ENCODE peak calls at places on chromosome 21, in eight cellular contexts. X is D721Med, E is fibroblast of the aortic adventitia, C is AG10803, F is adrenal gland, Y is fibroblast of lung, D is nephron progenitor cell, Z is K562. L is an unnamed sample.

GRCh38 chr21:35664683-35665082 is 395.6 kb downstream of the SETD4 start:
- DNase-seq in C (no peak), F (no peak), Z (no peak), E (peak), X (no peak), Y (no peak), D (no peak), L (no peak)

GRCh38 chr21:25881524-25882376 is 147.0 kb downstream of the GABPA start:
- DNase-seq in Z (peak), C (peak), F (peak), E (peak), Y (peak), X (peak), D (peak), L (peak)

GRCh38 chr21:33433425-33434114 is 30.4 kb downstream of the IFNGR2 start:
- DNase-seq in F (peak), E (no peak), C (no peak), Z (no peak), D (no peak), X (no peak), Y (no peak), L (peak)

GRCh38 chr21:17370263-17370662 is 142.6 kb upstream of the CXADR start:
- DNase-seq in Y (no peak), Z (no peak), E (no peak), C (no peak), X (no peak), F (no peak), D (no peak), L (no peak)

GRCh38 chr21:33266784-33267135 is 593 bp downstream of the IL10RB start:
- DNase-seq in C (no peak), Y (no peak), D (no peak), E (peak), X (no peak), Z (no peak), F (no peak), L (no peak)

GRCh38 chr21:26490771-26491170 is 82.3 kb downstream of the CYYR1 start:
- DNase-seq in D (no peak), E (peak), F (no peak), X (no peak), C (peak), Y (no peak), Z (no peak), L (no peak)

GRCh38 chr21:34822957-34823356 is 154.2 kb downstream of the CLIC6 start:
- DNase-seq in Y (no peak), Z (no peak), F (peak), E (peak), C (peak), X (no peak), D (no peak), L (no peak)

GRCh38 chr21:17660449-17660848 is 47.7 kb upstream of the BTG3 start:
- DNase-seq in C (peak), D (no peak), Z (no peak), E (peak), X (no peak), F (no peak), Y (no peak), L (no peak)

GRCh38 chr21:34736116-34736870 is 67.5 kb downstream of the CLIC6 start:
- DNase-seq in X (no peak), Z (no peak), C (peak), Y (no peak), E (peak), F (no peak), D (no peak), L (no peak)

GRCh38 chr21:38756746-38757145 is 49.0 kb upstream of the ETS2 start:
- DNase-seq in X (no peak), C (peak), D (no peak), Y (peak), F (no peak), Z (no peak), E (peak), L (no peak)

GRCh38 chr21:34174470-34174869 is 101.1 kb downstream of the MRPS6 start:
- DNase-seq in E (no peak), C (no peak), Y (no peak), X (no peak), F (no peak), D (no peak), Z (no peak), L (no peak)

DNA sequence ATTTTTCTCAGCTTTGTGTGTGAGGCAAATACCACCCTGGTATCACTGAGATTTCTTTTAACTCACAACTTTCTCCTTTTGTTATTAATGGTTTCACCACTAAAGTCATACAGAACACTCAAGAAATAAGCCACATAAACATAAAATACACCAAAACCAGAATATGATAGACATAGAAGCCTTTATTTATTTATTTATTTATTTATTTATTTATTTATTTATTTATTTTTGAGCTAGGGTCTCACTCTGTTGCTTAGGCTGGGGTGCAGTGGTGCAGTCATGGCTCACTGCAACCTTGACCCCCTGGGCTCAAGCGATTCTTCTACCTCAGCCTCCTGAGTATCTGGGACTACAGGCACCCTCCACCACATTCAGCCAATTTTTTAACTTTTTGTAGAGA is 12.5 kb downstream of the KRTAP8-1 start:
- DNase-seq in E (no peak), D (no peak), F (no peak), Z (no peak), X (no peak), Y (no peak), C (no peak), L (no peak)
- TF ChIP-seq CTCF in E (no peak), D (no peak), F (no peak), Z (no peak), X (no peak), Y (no peak), C (no peak), L (no peak)

DNA sequence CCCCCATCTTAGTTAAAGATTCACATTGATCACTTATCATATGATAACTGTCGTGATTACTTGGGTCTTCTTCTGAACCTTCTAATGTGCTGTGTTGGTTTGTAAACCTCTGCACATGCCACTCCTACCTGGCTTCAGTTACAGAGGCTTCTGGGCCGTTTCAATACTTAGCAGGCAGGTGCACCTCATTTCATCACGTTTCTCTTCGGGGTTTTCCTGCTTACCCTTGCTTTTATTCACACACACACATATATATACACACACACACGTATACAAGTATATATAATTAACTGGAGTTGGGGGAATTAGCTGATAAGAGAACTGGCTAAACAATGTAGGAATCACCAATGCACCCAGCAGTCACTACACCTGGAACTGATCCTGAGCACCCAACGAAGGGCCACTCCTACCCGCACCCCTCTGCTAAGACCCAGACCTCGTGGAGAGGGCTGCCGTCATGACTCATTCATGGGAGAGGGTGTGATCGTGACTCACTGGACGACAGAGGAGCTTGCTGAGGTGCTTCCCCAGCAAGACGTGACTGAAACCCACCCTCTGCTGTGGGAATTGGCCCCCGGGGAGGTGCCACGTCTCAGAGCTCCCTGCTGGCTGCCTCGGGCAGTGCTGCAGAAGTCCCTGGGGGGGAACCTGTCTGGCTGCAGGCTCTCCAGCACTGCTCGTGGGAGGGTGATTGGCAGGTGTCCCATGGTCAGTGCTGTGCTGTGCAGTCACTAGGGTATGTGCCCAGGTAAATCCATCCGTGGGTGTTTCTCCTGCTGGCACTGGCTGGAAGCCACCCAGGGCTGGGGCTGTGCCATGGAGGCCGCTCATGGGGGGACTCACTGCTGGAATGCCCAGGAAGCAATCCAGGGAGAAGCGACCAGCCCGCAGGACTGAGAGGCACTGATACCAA is 166.6 kb downstream of the DYRK1A start:
- DNase-seq in E (peak), Y (peak), C (no peak), X (no peak), D (no peak), Z (peak), F (no peak), L (no peak)
- TF ChIP-seq CTCF in E (no peak), Y (no peak), C (no peak), X (no peak), D (no peak), Z (peak), F (no peak), L (no peak)

GRCh38 chr21:46092811-46093667 is 4.9 kb upstream of the COL6A2 start:
- DNase-seq in E (no peak), X (no peak), C (no peak), Y (no peak), F (no peak), Z (no peak), D (no peak), L (no peak)
- TF ChIP-seq CTCF in E (peak), X (no peak), C (peak), Y (peak), F (no peak), Z (no peak), D (no peak), L (no peak)

GRCh38 chr21:36915701-36916075 is 50.8 kb downstream of the HLCS start:
- DNase-seq in F (no peak), E (no peak), D (no peak), Y (no peak), X (no peak), Z (no peak), C (no peak), L (no peak)

GRCh38 chr21:36915014-36915700 is 51.3 kb downstream of the HLCS start:
- DNase-seq in X (no peak), D (no peak), F (no peak), E (no peak), Z (no peak), C (no peak), Y (no peak), L (no peak)

GRCh38 chr21:36918291-36918690 is 48.2 kb downstream of the HLCS start:
- DNase-seq in C (no peak), D (no peak), X (no peak), Z (no peak), F (no peak), E (no peak), Y (peak), L (no peak)

GRCh38 chr21:36916718-36917117 is 49.8 kb downstream of the HLCS start:
- DNase-seq in D (no peak), F (no peak), Z (no peak), E (no peak), C (no peak), Y (no peak), X (no peak), L (no peak)

DNA sequence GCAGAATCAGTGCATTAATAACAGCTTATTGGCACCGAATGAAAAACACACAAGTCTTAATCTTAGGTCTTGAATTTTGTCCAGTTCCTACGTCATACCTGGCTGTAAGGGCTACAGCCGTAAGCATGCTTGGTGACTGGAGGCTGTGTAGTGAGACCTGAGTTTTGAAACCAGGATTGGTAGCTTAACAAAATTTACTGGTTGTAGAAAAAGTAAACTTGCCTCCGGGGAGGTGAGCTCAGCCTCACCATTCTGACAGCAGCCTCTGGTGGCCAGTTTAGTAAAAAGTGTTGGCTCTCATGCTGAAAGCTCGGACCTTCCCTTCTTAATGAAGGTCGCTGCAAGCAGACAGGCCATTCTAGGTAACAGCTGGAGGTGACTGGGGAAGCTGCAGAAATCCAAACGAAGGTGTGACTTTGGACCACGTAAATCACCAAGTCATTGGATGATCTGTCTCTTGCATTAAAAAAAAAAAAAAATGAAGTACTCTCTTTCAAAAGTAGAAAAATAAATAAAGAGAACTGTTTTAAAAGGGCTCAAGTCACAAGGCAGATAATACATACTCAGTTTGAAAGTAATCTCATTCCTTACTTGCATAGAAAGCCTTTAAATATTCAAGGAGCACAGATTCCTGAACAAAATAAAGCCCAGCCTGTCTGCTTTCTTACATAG is 48.8 kb downstream of the HLCS start:
- DNase-seq in Z (peak), X (no peak), E (peak), D (no peak), Y (peak), F (peak), C (peak), L (no peak)
- TF ChIP-seq CTCF in Z (peak), X (peak), E (peak), D (peak), Y (peak), F (peak), C (peak), L (no peak)

DNA sequence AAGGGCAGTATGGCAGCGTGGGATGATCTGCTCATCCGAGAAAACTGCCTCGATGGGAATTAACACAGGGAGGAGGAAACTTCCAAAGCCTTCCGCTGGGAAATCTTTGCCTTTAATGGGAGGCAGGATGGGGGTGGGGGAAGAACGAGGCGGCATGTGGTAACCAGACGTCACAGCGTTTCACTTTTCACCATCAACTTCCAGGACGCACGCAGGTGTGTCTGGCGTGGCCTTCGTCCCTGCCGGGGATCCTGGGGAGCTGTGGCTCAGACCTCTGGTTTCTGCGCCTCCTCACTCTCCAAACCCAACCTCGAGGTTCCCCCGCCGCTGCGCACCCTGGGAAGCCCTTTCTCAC is 282 bp downstream of the RSPH1 start:
- DNase-seq in Z (no peak), D (no peak), C (no peak), F (peak), Y (peak), X (no peak), E (no peak), L (no peak)
- TF ChIP-seq CTCF in Z (no peak), D (no peak), C (no peak), F (no peak), Y (no peak), X (no peak), E (no peak), L (no peak)

GRCh38 chr21:44752701-44753235 is 41.4 kb upstream of the TSPEAR start:
- DNase-seq in D (no peak), E (peak), Y (no peak), C (no peak), X (no peak), Z (no peak), F (no peak), L (peak)
- TF ChIP-seq CTCF in D (no peak), E (peak), Y (no peak), C (peak), X (no peak), Z (no peak), F (no peak), L (no peak)

GRCh38 chr21:37659874-37660273 is 256.4 kb downstream of the KCNJ6 start:
- DNase-seq in X (no peak), C (no peak), F (no peak), D (no peak), Y (no peak), Z (no peak), E (no peak), L (no peak)

GRCh38 chr21:37660709-37661108 is 255.5 kb downstream of the KCNJ6 start:
- DNase-seq in D (no peak), F (no peak), C (no peak), X (no peak), E (no peak), Y (no peak), Z (no peak), L (no peak)

GRCh38 chr21:37658121-37658993 is 257.9 kb downstream of the KCNJ6 start:
- DNase-seq in E (peak), X (no peak), Z (peak), Y (no peak), C (no peak), D (no peak), F (no peak), L (no peak)

GRCh38 chr21:37656899-37657298 is 259.4 kb downstream of the KCNJ6 start:
- DNase-seq in F (no peak), E (no peak), Y (no peak), Z (no peak), C (no peak), X (no peak), D (no peak), L (no peak)

GRCh38 chr21:37658994-37659458 is 257.2 kb downstream of the KCNJ6 start:
- DNase-seq in D (no peak), Y (peak), X (no peak), Z (peak), E (peak), F (peak), C (peak), L (no peak)
- TF ChIP-seq CTCF in D (no peak), Y (peak), X (no peak), Z (no peak), E (peak), F (peak), C (peak), L (peak)

DNA sequence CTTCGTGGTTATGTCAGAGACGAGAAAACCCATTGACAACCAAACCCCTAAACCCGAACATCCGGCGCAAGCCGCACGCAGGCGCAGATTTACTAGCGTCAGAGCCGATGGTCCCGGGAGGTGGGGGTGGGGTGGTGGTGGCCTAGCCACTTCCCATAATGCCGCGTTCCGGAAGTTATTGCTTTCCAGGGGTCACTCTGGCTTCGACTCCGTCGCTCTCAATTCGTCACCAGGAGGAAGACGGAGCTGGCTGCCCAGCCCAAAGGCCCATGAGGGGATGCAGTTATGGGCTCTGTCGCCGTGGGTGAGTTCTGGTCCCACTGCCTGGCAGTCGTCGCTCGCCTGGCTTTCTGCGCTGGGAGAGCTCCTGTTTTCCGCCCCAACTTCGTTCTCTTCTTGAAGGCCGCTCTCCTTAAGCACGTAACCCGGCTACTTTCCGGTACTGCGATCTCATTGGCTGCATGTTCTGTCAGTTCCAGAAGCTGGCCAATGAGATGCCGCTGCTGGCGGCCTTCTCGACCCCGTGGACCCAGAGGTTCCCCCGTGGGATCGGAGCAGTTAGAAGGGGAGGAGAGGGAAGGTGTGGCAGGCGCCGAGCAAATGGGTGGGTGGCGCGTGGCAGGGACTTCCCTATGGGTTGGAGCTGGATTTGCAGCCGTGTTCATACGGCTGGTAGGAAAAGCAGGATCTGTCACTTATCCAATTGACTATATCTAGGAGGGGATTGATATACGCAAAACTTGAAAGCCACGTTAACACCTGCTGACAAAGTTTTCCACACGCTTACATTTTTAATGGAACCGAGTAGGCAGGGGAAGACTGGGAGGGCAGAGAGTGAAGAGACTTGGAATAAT is at the start of gene USP16:
- DNase-seq in E (peak), D (peak), Z (peak), F (peak), C (peak), X (peak), Y (peak), L (peak)
- TF ChIP-seq CTCF in E (peak), D (no peak), Z (no peak), F (no peak), C (peak), X (no peak), Y (no peak), L (peak)

GRCh38 chr21:22231013-22231412 is 1232.8 kb downstream of the NCAM2 start:
- DNase-seq in E (no peak), Y (no peak), Z (no peak), X (no peak), D (no peak), C (no peak), F (no peak), L (no peak)

GRCh38 chr21:22235866-22236590 is 1237.8 kb downstream of the NCAM2 start:
- DNase-seq in C (no peak), Y (no peak), F (no peak), X (no peak), E (no peak), D (no peak), Z (no peak), L (no peak)
- TF ChIP-seq CTCF in C (no peak), Y (no peak), F (no peak), X (no peak), E (no peak), D (no peak), Z (no peak), L (no peak)

GRCh38 chr21:41290106-41290799 is 26.3 kb upstream of the FAM3B start:
- DNase-seq in D (no peak), X (no peak), Z (no peak), C (no peak), Y (no peak), E (no peak), F (no peak), L (no peak)
- TF ChIP-seq CTCF in D (no peak), X (no peak), Z (no peak), C (no peak), Y (no peak), E (no peak), F (no peak), L (no peak)

L was measured in tibial artery.